ENCODE peak calls at places on chromosomes 16 and 17, in seven cellular contexts. D is colonic mucosa, C is AG09309, R is WTC11, K is MM.1S, P is nephron progenitor cell, Z is ovary. E is an unnamed sample.

GRCh38 chr17:31061678-31062077 is 33.1 kb upstream of the NF1 start:
- DNase-seq in D (no peak), P (no peak), R (peak; percentile 53), K (peak; percentile 27), Z (no peak), C (no peak), E (no peak)

GRCh38 chr17:700504-701094 is 14.0 kb downstream of the VPS53 start:
- DNase-seq in K (peak; percentile 42), R (no peak), P (no peak), Z (no peak), D (no peak), C (no peak), E (no peak)

GRCh38 chr17:50558091-50558490 is 2.4 kb upstream of the CACNA1G start:
- DNase-seq in D (no peak), C (no peak), Z (no peak), P (no peak), K (no peak), R (no peak), E (no peak)

GRCh38 chr16:10964891-10965326 is 20.5 kb downstream of the CLEC16A start:
- DNase-seq in P (no peak), D (no peak), Z (no peak), C (no peak), K (peak; percentile 78), R (no peak), E (no peak)

GRCh38 chr17:66548158-66548557 is 245.7 kb downstream of the PRKCA start:
- DNase-seq in D (peak; percentile 41), C (no peak), P (no peak), R (no peak), Z (no peak), K (no peak), E (no peak)

GRCh38 chr16:78297066-78297666 is 197.7 kb downstream of the WWOX start:
- DNase-seq in C (no peak), Z (no peak), R (no peak), K (no peak), P (peak; percentile 27), D (peak; percentile 29), E (no peak)

GRCh38 chr16:15613676-15614075 is 29.3 kb downstream of the MARF1 start:
- DNase-seq in R (no peak), K (no peak), D (no peak), C (no peak), P (no peak), Z (no peak), E (no peak)

GRCh38 chr16:68229431-68230175 is 6.3 kb downstream of the ESRP2 start:
- DNase-seq in C (peak; percentile 29), R (peak; percentile 61), Z (no peak), P (peak; percentile 59), D (no peak), K (peak; percentile 48), E (no peak)

GRCh38 chr17:68892193-68892592 is 63.0 kb downstream of the ABCA8 start:
- DNase-seq in K (no peak), R (no peak), P (no peak), D (no peak), C (no peak), Z (no peak), E (no peak)

GRCh38 chr17:78923660-78924453 is 1.3 kb downstream of the TIMP2 start:
- DNase-seq in P (no peak), D (peak; percentile 94), Z (peak; percentile 70), R (peak; percentile 82), K (peak; percentile 97), C (no peak), E (peak; percentile 69)

GRCh38 chr17:57109393-57110151 is 24.5 kb downstream of the AKAP1 start:
- DNase-seq in D (peak; percentile 53), R (peak; percentile 38), P (no peak), K (no peak), C (no peak), Z (peak; percentile 52), E (no peak)

GRCh38 chr16:78353610-78354009 is 254.2 kb downstream of the WWOX start:
- DNase-seq in R (no peak), C (no peak), Z (no peak), P (no peak), D (no peak), K (no peak), E (no peak)

GRCh38 chr17:52138752-52139151 is 19.8 kb downstream of the CA10 start:
- DNase-seq in C (no peak), P (no peak), D (no peak), Z (no peak), R (no peak), K (no peak), E (no peak)

GRCh38 chr16:27245276-27246231 is 23.0 kb downstream of the NSMCE1 start:
- DNase-seq in P (no peak), R (no peak), K (no peak), D (no peak), Z (peak; percentile 67), C (no peak), E (no peak)

GRCh38 chr17:50672831-50673551 is 34.7 kb downstream of the ANKRD40 start:
- DNase-seq in R (no peak), P (no peak), Z (peak; percentile 27), C (no peak), K (no peak), D (no peak), E (no peak)

GRCh38 chr16:88566158-88566557 is 4.0 kb upstream of the ZC3H18 start:
- DNase-seq in D (no peak), Z (no peak), P (no peak), K (no peak), C (peak; percentile 21), R (no peak), E (no peak)

GRCh38 chr17:54967621-54968258 is 714 bp downstream of the COX11 start:
- DNase-seq in K (peak; percentile 63), P (no peak), R (no peak), Z (no peak), C (no peak), D (peak; percentile 49), E (no peak)

GRCh38 chr16:79437764-79438728 is 162.5 kb downstream of the MAF start:
- DNase-seq in K (no peak), P (no peak), Z (peak; percentile 71), D (no peak), C (no peak), R (peak; percentile 46), E (no peak)

GRCh38 chr16:6573577-6573976 is 759.1 kb upstream of the RBFOX1 start:
- DNase-seq in C (no peak), Z (no peak), R (no peak), P (peak; percentile 68), K (peak; percentile 8), D (peak; percentile 22), E (no peak)

GRCh38 chr16:2007081-2007836 is 2.4 kb downstream of the ZNF598 start:
- DNase-seq in P (no peak), R (no peak), K (no peak), Z (no peak), D (no peak), C (no peak), E (no peak)

GRCh38 chr16:2009302-2009711 is 314 bp downstream of the ZNF598 start:
- DNase-seq in P (no peak), R (no peak), C (no peak), K (peak; percentile 22), D (no peak), Z (peak; percentile 60), E (no peak)

GRCh38 chr16:2009791-2010510 is at the start of gene ZNF598:
- DNase-seq in P (peak; percentile 86), K (peak; percentile 91), R (peak; percentile 76), Z (peak; percentile 90), C (peak; percentile 41), D (peak; percentile 79), E (peak; percentile 69)

GRCh38 chr16:2008009-2008526 is 1.6 kb downstream of the ZNF598 start:
- DNase-seq in P (no peak), C (peak; percentile 68), K (no peak), R (no peak), D (peak; percentile 71), Z (peak; percentile 49), E (no peak)

DNA sequence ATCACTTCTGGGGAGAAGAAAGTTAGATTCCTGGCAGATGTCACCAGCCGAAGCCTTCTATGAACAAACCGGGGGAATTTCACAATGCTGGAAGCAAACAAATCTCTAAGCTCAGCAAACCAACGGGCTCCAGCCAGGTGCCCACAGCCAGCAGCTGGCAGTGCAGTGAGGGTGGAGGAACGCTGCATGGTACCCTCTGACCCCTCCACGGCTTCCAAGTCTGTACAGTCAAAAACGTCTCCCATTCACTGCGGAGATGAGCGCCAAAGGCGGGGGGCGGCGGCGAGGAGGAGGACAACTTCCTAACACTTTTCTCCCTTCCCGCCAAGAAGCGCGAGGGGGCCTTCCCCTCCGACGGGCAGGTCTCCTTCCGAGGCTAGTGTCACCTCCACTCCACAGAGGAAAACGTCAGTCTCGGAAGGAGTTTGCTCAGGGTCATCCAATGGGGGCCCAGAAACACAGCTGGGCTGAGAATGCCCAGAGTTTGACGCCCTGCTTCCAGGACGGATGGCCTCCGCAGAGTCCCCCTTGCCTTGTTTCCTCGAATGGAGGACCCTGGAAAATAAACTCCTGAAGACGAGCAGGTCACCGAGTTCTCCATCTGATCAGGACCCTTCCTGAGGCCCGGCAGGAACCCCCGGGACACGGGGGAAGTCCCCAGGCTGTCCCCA is 855 bp downstream of the ZNF598 start:
- DNase-seq in D (peak; percentile 52), Z (peak; percentile 50), P (no peak), R (no peak), C (no peak), K (peak; percentile 34), E (no peak)
- TF ChIP-seq CTCF in D (no peak), Z (no peak), P (no peak), R (no peak), C (no peak), K (no peak), E (no peak)

GRCh38 chr17:15944720-15945492 is at the start of gene ADORA2B:
- DNase-seq in C (no peak), D (peak; percentile 75), P (peak; percentile 82), R (peak; percentile 67), Z (peak; percentile 61), K (no peak), E (peak; percentile 63)
- TF ChIP-seq CTCF in C (peak; percentile 35), D (peak; percentile 48), P (peak; percentile 38), R (no peak), Z (peak; percentile 17), K (no peak), E (peak; percentile 79)

GRCh38 chr17:75980188-75981018 is 1.4 kb downstream of the TEN1 start:
- DNase-seq in K (no peak), D (no peak), Z (peak; percentile 33), P (no peak), R (no peak), C (no peak), E (no peak)

GRCh38 chr17:75979705-75980187 is 706 bp downstream of the TEN1 start:
- DNase-seq in D (peak; percentile 56), K (no peak), Z (no peak), P (no peak), R (no peak), C (no peak), E (peak; percentile 49)

GRCh38 chr17:75976175-75976848 is 2.7 kb downstream of the ACOX1 start:
- DNase-seq in D (peak; percentile 35), R (no peak), C (no peak), Z (no peak), K (no peak), P (no peak), E (no peak)

GRCh38 chr17:75981019-75981615 is 2.1 kb downstream of the TEN1 start:
- DNase-seq in Z (peak; percentile 28), P (no peak), K (no peak), C (no peak), R (no peak), D (no peak), E (no peak)

GRCh38 chr17:75978938-75979704 is at the start of the genes ACOX1 and TEN1:
- DNase-seq in C (peak; percentile 87), Z (peak; percentile 98), K (peak; percentile 95), R (peak; percentile 96), D (peak; percentile 98), P (peak; percentile 95), E (peak; percentile 96)
- TF ChIP-seq CTCF in C (no peak), Z (peak; percentile 69), K (peak; percentile 35), R (no peak), D (no peak), P (no peak), E (peak; percentile 50)

GRCh38 chr17:6045621-6046357 is 24.4 kb upstream of the WSCD1 start:
- DNase-seq in Z (no peak), K (no peak), P (no peak), D (no peak), R (no peak), C (no peak), E (no peak)
- TF ChIP-seq CTCF in Z (no peak), K (no peak), P (no peak), D (no peak), R (no peak), C (no peak), E (no peak)